ENCODE peak calls at places on chromosomes 7 and 10, in five cellular contexts. X is iPS DF 19.7, W is psoas muscle, B is NCI-H345, A is mammary epithelial cell. S is an unnamed sample.

GRCh38 chr7:88357794-88358533 is 51.3 kb upstream of the STEAP4 start:
- DNase-seq in X (no peak), W (no peak), B (no peak), A (peak), S (peak)

GRCh38 chr7:45186261-45186813 is 28.7 kb downstream of the RAMP3 start:
- DNase-seq in X (no peak), W (no peak), B (no peak), A (no peak), S (no peak)

GRCh38 chr7:104931181-104931781 is 82.7 kb upstream of the KMT2E start:
- DNase-seq in X (no peak), W (no peak), B (peak), A (no peak), S (no peak)

GRCh38 chr7:70208236-70209063 is 610.2 kb downstream of the AUTS2 start:
- DNase-seq in X (no peak), W (no peak), B (no peak), A (no peak), S (no peak)

GRCh38 chr10:51886438-51887068 is 187.2 kb upstream of the CSTF2T start:
- DNase-seq in X (no peak), W (no peak), B (no peak), A (no peak), S (peak)

GRCh38 chr7:3157541-3158287 is 114.0 kb upstream of the CARD11 start:
- DNase-seq in X (no peak), W (no peak), B (no peak), A (no peak), S (no peak)

GRCh38 chr10:114175667-114176066 is 1.7 kb upstream of the CCDC186 start:
- DNase-seq in X (no peak), W (no peak), B (no peak), A (no peak), S (no peak)

GRCh38 chr7:69334706-69335105 is 263.6 kb upstream of the AUTS2 start:
- DNase-seq in X (no peak), W (no peak), B (no peak), A (no peak), S (no peak)

GRCh38 chr7:158614695-158615094 is 27.1 kb upstream of the PTPRN2 start:
- DNase-seq in X (no peak), W (no peak), B (no peak), A (no peak), S (peak)

GRCh38 chr10:78371118-78371517 is 337.5 kb downstream of the RPS24 start:
- DNase-seq in X (no peak), W (no peak), B (no peak), A (no peak), S (no peak)

GRCh38 chr10:116053910-116054309 is 219.1 kb downstream of the GFRA1 start:
- DNase-seq in X (no peak), W (no peak), B (no peak), A (no peak), S (no peak)

GRCh38 chr10:35217458-35217857 is 90.8 kb downstream of the CREM start:
- DNase-seq in X (no peak), W (no peak), B (no peak), A (no peak), S (no peak)

GRCh38 chr10:127175357-127176110 is 20.9 kb downstream of the INSYN2A start:
- DNase-seq in X (no peak), W (no peak), B (no peak), A (no peak), S (no peak)

GRCh38 chr10:124688889-124689670 is 55.1 kb downstream of the FAM53B start:
- DNase-seq in X (no peak), W (no peak), B (no peak), A (peak), S (no peak)

GRCh38 chr10:95266674-95267095 is 24.1 kb downstream of the PDLIM1 start:
- DNase-seq in X (no peak), W (no peak), B (no peak), A (peak), S (peak)

GRCh38 chr10:94066411-94066810 is 72.7 kb downstream of the PLCE1 start:
- DNase-seq in X (peak), W (no peak), B (no peak), A (peak), S (peak)

S was measured in PC-3.